ENCODE peak calls at places on chromosomes 6 and 20, in five cellular contexts. W is pancreas, L is heart left ventricle, N is gastrocnemius medialis, C is fibroblast of lung. V is an unnamed sample. For H3K4me1 and H3K27me3, the result is how much of the 10 kb centered on the place peaks cover.

GRCh38 chr6:71385111-71385822 is 96.7 kb downstream of the OGFRL1 start:
- DNase-seq in W (no peak), L (no peak), N (no peak), C (no peak), V (no peak)

GRCh38 chr6:123529843-123530242 is 106.9 kb downstream of the TRDN start:
- DNase-seq in W (no peak), L (no peak), N (peak), C (peak), V (no peak)

GRCh38 chr6:91562955-91563354 is 976.1 kb upstream of the MAP3K7 start:
- DNase-seq in W (no peak), L (no peak), N (no peak), C (peak), V (no peak)

GRCh38 chr6:107231243-107231642 is 115.9 kb upstream of the BEND3 start:
- DNase-seq in W (no peak), L (no peak), N (no peak), C (no peak), V (no peak)

GRCh38 chr6:4023240-4023639 is 55.7 kb downstream of the FAM217A start:
- DNase-seq in W (no peak), L (no peak), N (no peak), C (no peak), V (no peak)

GRCh38 chr6:56534680-56535419 is 107.8 kb downstream of the DST start:
- DNase-seq in W (no peak), L (no peak), N (no peak), C (no peak), V (no peak)

GRCh38 chr6:74280130-74280692 is 584.2 kb downstream of the CD109 start:
- DNase-seq in W (no peak), L (no peak), N (no peak), C (no peak), V (no peak)

GRCh38 chr6:37783831-37784584 is 35.5 kb upstream of the ZFAND3 start:
- DNase-seq in W (peak), L (no peak), N (no peak), C (peak), V (peak)

GRCh38 chr6:41966961-41967311 is 25.3 kb upstream of the CCND3 start:
- DNase-seq in W (no peak), L (no peak), N (no peak), C (peak), V (no peak)

GRCh38 chr20:32285621-32286334 is 8.3 kb downstream of the KIF3B start:
- DNase-seq in W (no peak), L (no peak), N (no peak), C (peak), V (no peak)

GRCh38 chr20:41482647-41483552 is 116.3 kb upstream of the EMILIN3 start:
- DNase-seq in W (no peak), L (no peak), N (no peak), C (peak), V (no peak)

GRCh38 chr6:11824986-11825385 is 46.4 kb upstream of the ADTRP start:
- DNase-seq in W (no peak), L (no peak), N (no peak), C (peak), V (no peak)

GRCh38 chr6:28725890-28726348 is 197.9 kb downstream of the TRIM27 start:
- DNase-seq in W (no peak), L (no peak), N (no peak), C (peak), V (no peak)

GRCh38 chr6:38149526-38149925 is 330.0 kb downstream of the ZFAND3 start:
- DNase-seq in W (no peak), L (no peak), N (no peak), C (peak), V (no peak)

GRCh38 chr6:7390218-7390878 is 740 bp downstream of the RIOK1 start:
- DNase-seq in W (no peak), L (no peak), N (no peak), C (no peak), V (no peak)

GRCh38 chr6:316753-317038 is 24.4 kb downstream of the DUSP22 start:
- DNase-seq in W (no peak), L (no peak), N (no peak), C (no peak), V (no peak)

GRCh38 chr20:51062065-51062464 is 39.2 kb upstream of the KCNG1 start:
- DNase-seq in W (no peak), L (no peak), N (no peak), C (peak), V (no peak)

GRCh38 chr6:143397229-143398222 is 53.0 kb downstream of the ADAT2 start:
- DNase-seq in W (peak), L (peak), N (peak), C (peak), V (peak)

GRCh38 chr6:162854228-162854627 is 126.5 kb downstream of the PACRG start:
- DNase-seq in W (no peak), L (no peak), N (no peak), C (peak), V (no peak)

GRCh38 chr6:155985660-155986138 is 530.1 kb upstream of the NOX3 start:
- DNase-seq in W (no peak), L (peak), N (no peak), C (no peak), V (peak)

GRCh38 chr6:13682346-13682745 is 29.3 kb downstream of the RANBP9 start:
- DNase-seq in W (no peak), L (no peak), N (no peak), C (no peak), V (no peak)

GRCh38 chr6:158316022-158316421 is 3.8 kb downstream of the TULP4 start:
- DNase-seq in W (no peak), L (no peak), N (no peak), C (peak), V (no peak)

GRCh38 chr6:154602708-154603107 is 92.2 kb upstream of the CNKSR3 start:
- DNase-seq in W (no peak), L (no peak), N (no peak), C (peak), V (no peak)

GRCh38 chr20:52004720-52005119 is 186.9 kb downstream of the ZFP64 start:
- DNase-seq in W (no peak), L (no peak), N (no peak), C (peak), V (no peak)

GRCh38 chr6:7730003-7730402 is 4.1 kb downstream of the BMP6 start:
- DNase-seq in W (no peak), L (no peak), N (no peak), C (no peak), V (no peak)

GRCh38 chr20:56769971-56770570 is 141.0 kb downstream of the TFAP2C start:
- DNase-seq in W (no peak), L (no peak), N (no peak), C (peak), V (no peak)

GRCh38 chr6:160386869-160387518 is 38.8 kb downstream of the SLC22A3 start:
- DNase-seq in W (peak), L (peak), N (peak), C (peak), V (no peak)

GRCh38 chr6:33203443-33204164 is 851 bp upstream of the HSD17B8 start:
- DNase-seq in W (no peak), L (no peak), N (no peak), C (no peak), V (no peak)

GRCh38 chr20:39676857-39677351 is 714.8 kb downstream of the DHX35 start:
- DNase-seq in W (no peak), L (no peak), N (no peak), C (peak), V (no peak)

GRCh38 chr20:10922521-10922920 is 248.7 kb upstream of the JAG1 start:
- DNase-seq in W (no peak), L (no peak), N (no peak), C (no peak), V (no peak)

GRCh38 chr20:56391596-56392281 is at the start of gene AURKA:
- DNase-seq in W (no peak), L (no peak), N (no peak), C (peak), V (no peak)

GRCh38 chr6:16450285-16450684 is 211.9 kb downstream of the GMPR start:
- DNase-seq in W (no peak), L (no peak), N (no peak), C (peak), V (no peak)

GRCh38 chr6:116929825-116930224 is 52.8 kb downstream of the RFX6 start:
- DNase-seq in W (no peak), L (no peak), N (no peak), C (no peak), V (no peak)

GRCh38 chr6:112337209-112337638 is 9.9 kb upstream of the RFPL4B start:
- DNase-seq in W (peak), L (peak), N (peak), C (peak), V (peak)

GRCh38 chr20:17956099-17956685 is 12.4 kb downstream of the SNX5 start:
- DNase-seq in W (no peak), L (no peak), N (no peak), C (no peak), V (no peak)

GRCh38 chr20:4064118-4064962 is 49.0 kb upstream of the RNF24 start:
- DNase-seq in W (peak), L (peak), N (peak), C (peak), V (peak)

GRCh38 chr20:48750941-48751620 is 76.7 kb downstream of the PREX1 start:
- DNase-seq in W (no peak), L (peak), N (no peak), C (peak), V (no peak)

DNA sequence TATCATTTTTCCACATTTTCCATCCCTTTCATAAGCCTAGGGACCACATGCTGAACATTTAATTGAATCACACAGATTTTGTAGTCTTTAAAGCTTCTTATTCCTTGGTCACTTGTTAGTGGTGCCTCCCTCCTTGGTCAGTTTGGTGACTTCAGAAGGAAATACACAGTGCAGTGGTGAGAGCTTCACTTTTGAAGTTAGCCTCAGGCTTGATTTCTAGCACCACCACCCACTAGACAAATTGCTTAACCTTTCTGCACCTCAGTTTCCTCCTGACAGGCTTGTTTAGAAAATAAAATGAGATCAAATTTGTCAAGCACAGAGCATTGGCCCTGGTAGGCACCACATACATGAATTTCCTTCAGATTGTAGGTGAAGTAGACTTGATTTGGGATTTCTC is 91.7 kb downstream of the FOXO3 start:
- DNase-seq in W (no peak), L (no peak), N (no peak), C (no peak), V (no peak)
- H3K4me1 ChIP-seq in W (half or more), L (under half), N (half or more), C (half or more), V (under half)

GRCh38 chr6:25193865-25194679 is 85.1 kb upstream of the CARMIL1 start:
- DNase-seq in W (no peak), L (no peak), N (no peak), C (peak), V (peak)
- H3K4me3 ChIP-seq in W (no peak), L (peak), N (no peak), C (no peak), V (no peak)

GRCh38 chr20:46305973-46306360 is 2.3 kb downstream of the CDH22 start:
- DNase-seq in W (no peak), L (no peak), N (no peak), C (no peak), V (no peak)

GRCh38 chr20:46304361-46304760 is 3.9 kb downstream of the CDH22 start:
- DNase-seq in W (no peak), L (no peak), N (no peak), C (peak), V (no peak)

GRCh38 chr20:46305331-46305972 is 2.8 kb downstream of the CDH22 start:
- DNase-seq in W (peak), L (peak), N (no peak), C (no peak), V (no peak)

GRCh38 chr20:46303176-46303956 is 4.9 kb downstream of the CDH22 start:
- DNase-seq in W (no peak), L (no peak), N (no peak), C (no peak), V (no peak)

GRCh38 chr20:46304852-46305251 is 3.4 kb downstream of the CDH22 start:
- DNase-seq in W (no peak), L (no peak), N (no peak), C (no peak), V (no peak)
- H3K27me3 ChIP-seq in W (under half), L (under half), N (under half), C (under half), V (half or more)

GRCh38 chr20:23655551-23656211 is 17.9 kb upstream of the CST3 start:
- DNase-seq in W (no peak), L (peak), N (peak), C (no peak), V (peak)
- H3K4me1 ChIP-seq in W (under half), L (under half), N (under half), C (under half), V (under half)

GRCh38 chr20:25739615-25740320 is 43.1 kb upstream of the ZNF337 start:
- DNase-seq in W (no peak), L (no peak), N (no peak), C (peak), V (no peak)
- H3K4me3 ChIP-seq in W (no peak), L (no peak), N (no peak), C (no peak), V (no peak)

V was measured in tibial artery.